ENCODE peak calls at places on chromosomes 7 and 10, in six cellular contexts. One of them, this sample, is unnamed.

GRCh38 chr10:79229081-79229541 is 118.2 kb upstream of the PPIF start:
- DNase-seq in activated T-cell treated with anti-CD3 and anti-CD28 coated beads for 1 hour: no peak
- DNase-seq in left kidney: peak; percentile 85
- DNase-seq in HEK293T: no peak
- DNase-seq in fibroblast of villous mesenchyme: no peak
- DNase-seq in amniotic stem cell: no peak
- DNase-seq in this sample: peak; percentile 39

GRCh38 chr7:22094413-22095304 is 149.0 kb upstream of the CDCA7L start:
- DNase-seq in activated T-cell treated with anti-CD3 and anti-CD28 coated beads for 1 hour: no peak
- DNase-seq in fibroblast of villous mesenchyme: no peak
- DNase-seq in HEK293T: no peak
- DNase-seq in left kidney: peak; percentile 56
- DNase-seq in amniotic stem cell: no peak
- DNase-seq in this sample: no peak

GRCh38 chr7:36034020-36034419 is 119.0 kb upstream of the EEPD1 start:
- DNase-seq in activated T-cell treated with anti-CD3 and anti-CD28 coated beads for 1 hour: no peak
- DNase-seq in amniotic stem cell: no peak
- DNase-seq in left kidney: no peak
- DNase-seq in HEK293T: no peak
- DNase-seq in fibroblast of villous mesenchyme: no peak
- DNase-seq in this sample: no peak

GRCh38 chr7:1679966-1680730 is 10.1 kb downstream of the ELFN1 start:
- DNase-seq in activated T-cell treated with anti-CD3 and anti-CD28 coated beads for 1 hour: no peak
- DNase-seq in HEK293T: no peak
- DNase-seq in amniotic stem cell: no peak
- DNase-seq in fibroblast of villous mesenchyme: no peak
- DNase-seq in left kidney: no peak
- DNase-seq in this sample: no peak

GRCh38 chr10:127919418-127920191 is 12.7 kb downstream of the PTPRE start:
- DNase-seq in amniotic stem cell: no peak
- DNase-seq in activated T-cell treated with anti-CD3 and anti-CD28 coated beads for 1 hour: no peak
- DNase-seq in left kidney: peak; percentile 38
- DNase-seq in HEK293T: peak; percentile 46
- DNase-seq in fibroblast of villous mesenchyme: peak; percentile 84
- DNase-seq in this sample: no peak

GRCh38 chr10:124742418-124743187 is 1.6 kb downstream of the FAM53B start:
- DNase-seq in activated T-cell treated with anti-CD3 and anti-CD28 coated beads for 1 hour: no peak
- DNase-seq in HEK293T: peak; percentile 52
- DNase-seq in amniotic stem cell: no peak
- DNase-seq in left kidney: peak; percentile 84
- DNase-seq in fibroblast of villous mesenchyme: peak; percentile 49
- DNase-seq in this sample: no peak

GRCh38 chr7:36363515-36363914 is 26.1 kb upstream of the ANLN start:
- DNase-seq in activated T-cell treated with anti-CD3 and anti-CD28 coated beads for 1 hour: no peak
- DNase-seq in fibroblast of villous mesenchyme: no peak
- DNase-seq in left kidney: no peak
- DNase-seq in amniotic stem cell: no peak
- DNase-seq in HEK293T: no peak
- DNase-seq in this sample: no peak

GRCh38 chr10:74827045-74827441 is 643 bp downstream of the KAT6B start:
- DNase-seq in activated T-cell treated with anti-CD3 and anti-CD28 coated beads for 1 hour: no peak
- DNase-seq in fibroblast of villous mesenchyme: no peak
- DNase-seq in HEK293T: no peak
- DNase-seq in left kidney: no peak
- DNase-seq in amniotic stem cell: no peak
- DNase-seq in this sample: no peak

GRCh38 chr10:27783660-27784059 is 38.0 kb upstream of the MKX start:
- DNase-seq in amniotic stem cell: no peak
- DNase-seq in HEK293T: peak; percentile 46
- DNase-seq in left kidney: peak; percentile 34
- DNase-seq in fibroblast of villous mesenchyme: peak; percentile 17
- DNase-seq in activated T-cell treated with anti-CD3 and anti-CD28 coated beads for 1 hour: peak; percentile 2
- DNase-seq in this sample: peak; percentile 43

GRCh38 chr7:69663911-69664310 is 65.6 kb downstream of the AUTS2 start:
- DNase-seq in HEK293T: no peak
- DNase-seq in fibroblast of villous mesenchyme: no peak
- DNase-seq in amniotic stem cell: no peak
- DNase-seq in left kidney: no peak
- DNase-seq in activated T-cell treated with anti-CD3 and anti-CD28 coated beads for 1 hour: no peak
- DNase-seq in this sample: no peak

GRCh38 chr7:34309584-34309983 is 348.4 kb upstream of the NPSR1 start:
- DNase-seq in amniotic stem cell: no peak
- DNase-seq in left kidney: no peak
- DNase-seq in activated T-cell treated with anti-CD3 and anti-CD28 coated beads for 1 hour: no peak
- DNase-seq in fibroblast of villous mesenchyme: no peak
- DNase-seq in HEK293T: no peak
- DNase-seq in this sample: no peak

GRCh38 chr7:50331564-50332208 is 27.2 kb downstream of the IKZF1 start:
- DNase-seq in fibroblast of villous mesenchyme: no peak
- DNase-seq in left kidney: no peak
- DNase-seq in HEK293T: no peak
- DNase-seq in amniotic stem cell: no peak
- DNase-seq in activated T-cell treated with anti-CD3 and anti-CD28 coated beads for 1 hour: no peak
- DNase-seq in this sample: no peak

GRCh38 chr10:100895346-100895745 is 17.4 kb upstream of the SLF2 start:
- DNase-seq in left kidney: peak; percentile 86
- DNase-seq in activated T-cell treated with anti-CD3 and anti-CD28 coated beads for 1 hour: no peak
- DNase-seq in HEK293T: peak; percentile 8
- DNase-seq in fibroblast of villous mesenchyme: no peak
- DNase-seq in amniotic stem cell: no peak
- DNase-seq in this sample: no peak

GRCh38 chr10:111093741-111094380 is 17.0 kb downstream of the ADRA2A start:
- DNase-seq in amniotic stem cell: no peak
- DNase-seq in activated T-cell treated with anti-CD3 and anti-CD28 coated beads for 1 hour: no peak
- DNase-seq in left kidney: no peak
- DNase-seq in fibroblast of villous mesenchyme: no peak
- DNase-seq in HEK293T: no peak
- DNase-seq in this sample: no peak

GRCh38 chr10:86611386-86611785 is 43.0 kb upstream of the OPN4 start:
- DNase-seq in left kidney: no peak
- DNase-seq in fibroblast of villous mesenchyme: no peak
- DNase-seq in HEK293T: no peak
- DNase-seq in activated T-cell treated with anti-CD3 and anti-CD28 coated beads for 1 hour: no peak
- DNase-seq in amniotic stem cell: no peak
- DNase-seq in this sample: no peak

GRCh38 chr10:28938745-28939144 is 261.4 kb downstream of the BAMBI start:
- DNase-seq in fibroblast of villous mesenchyme: no peak
- DNase-seq in amniotic stem cell: no peak
- DNase-seq in left kidney: no peak
- DNase-seq in HEK293T: no peak
- DNase-seq in activated T-cell treated with anti-CD3 and anti-CD28 coated beads for 1 hour: no peak
- DNase-seq in this sample: no peak

GRCh38 chr10:62724465-62724864 is 80.1 kb upstream of the ADO start:
- DNase-seq in activated T-cell treated with anti-CD3 and anti-CD28 coated beads for 1 hour: no peak
- DNase-seq in left kidney: no peak
- DNase-seq in HEK293T: peak; percentile 14
- DNase-seq in fibroblast of villous mesenchyme: no peak
- DNase-seq in amniotic stem cell: no peak
- DNase-seq in this sample: no peak

GRCh38 chr7:410395-410910 is 109.2 kb downstream of the PDGFA start:
- DNase-seq in amniotic stem cell: no peak
- DNase-seq in HEK293T: no peak
- DNase-seq in fibroblast of villous mesenchyme: no peak
- DNase-seq in activated T-cell treated with anti-CD3 and anti-CD28 coated beads for 1 hour: no peak
- DNase-seq in left kidney: no peak
- DNase-seq in this sample: no peak

GRCh38 chr10:95906675-95907453 is 911 bp upstream of the CC2D2B start:
- DNase-seq in activated T-cell treated with anti-CD3 and anti-CD28 coated beads for 1 hour: peak; percentile 7
- DNase-seq in fibroblast of villous mesenchyme: peak; percentile 72
- DNase-seq in amniotic stem cell: peak; percentile 24
- DNase-seq in left kidney: peak; percentile 82
- DNase-seq in HEK293T: peak; percentile 60
- DNase-seq in this sample: peak; percentile 40

GRCh38 chr10:119595715-119596515 is 849 bp downstream of the TIAL1 start:
- DNase-seq in amniotic stem cell: no peak
- DNase-seq in fibroblast of villous mesenchyme: peak; percentile 50
- DNase-seq in activated T-cell treated with anti-CD3 and anti-CD28 coated beads for 1 hour: peak; percentile 39
- DNase-seq in HEK293T: peak; percentile 39
- DNase-seq in left kidney: peak; percentile 61
- DNase-seq in this sample: peak; percentile 53

GRCh38 chr7:65453631-65454030 is 80.0 kb downstream of the ZNF92 start:
- DNase-seq in amniotic stem cell: no peak
- DNase-seq in activated T-cell treated with anti-CD3 and anti-CD28 coated beads for 1 hour: no peak
- DNase-seq in HEK293T: no peak
- DNase-seq in fibroblast of villous mesenchyme: no peak
- DNase-seq in left kidney: no peak
- DNase-seq in this sample: no peak

GRCh38 chr10:42491801-42492200 is 146.6 kb downstream of the ZNF33B start:
- DNase-seq in amniotic stem cell: no peak
- DNase-seq in HEK293T: no peak
- DNase-seq in activated T-cell treated with anti-CD3 and anti-CD28 coated beads for 1 hour: no peak
- DNase-seq in left kidney: no peak
- DNase-seq in fibroblast of villous mesenchyme: no peak
- DNase-seq in this sample: no peak

GRCh38 chr10:78868048-78868447 is 200.7 kb upstream of the ZMIZ1 start:
- DNase-seq in HEK293T: no peak
- DNase-seq in fibroblast of villous mesenchyme: no peak
- DNase-seq in left kidney: no peak
- DNase-seq in activated T-cell treated with anti-CD3 and anti-CD28 coated beads for 1 hour: no peak
- DNase-seq in amniotic stem cell: no peak
- DNase-seq in this sample: no peak

GRCh38 chr7:139536158-139536557 is 12.7 kb downstream of the CLEC2L start:
- DNase-seq in HEK293T: no peak
- DNase-seq in amniotic stem cell: no peak
- DNase-seq in fibroblast of villous mesenchyme: no peak
- DNase-seq in activated T-cell treated with anti-CD3 and anti-CD28 coated beads for 1 hour: no peak
- DNase-seq in left kidney: no peak
- DNase-seq in this sample: no peak